ENCODE peak calls at places on chromosomes 12 and 14, in seven cellular contexts. One of them, this sample, is unnamed.

GRCh38 chr14:53890611-53891091 is 66.0 kb downstream of the BMP4 start:
- DNase-seq in T-helper 17 cell: no peak
- DNase-seq in psoas muscle: no peak
- DNase-seq in astrocyte: peak
- DNase-seq in stimulated activated CD8-positive, alpha-beta memory T cell treated with anti-CD3 and anti-CD28 coated beads, Interleukin-7, amount 100 ng/mL, for 1 hour: no peak
- DNase-seq in EH: peak
- DNase-seq in GM03348: no peak
- DNase-seq in this sample: no peak

GRCh38 chr12:45728625-45729232 is 777 bp upstream of the ARID2 start:
- DNase-seq in GM03348: peak
- DNase-seq in T-helper 17 cell: peak
- DNase-seq in stimulated activated CD8-positive, alpha-beta memory T cell treated with anti-CD3 and anti-CD28 coated beads, Interleukin-7, amount 100 ng/mL, for 1 hour: peak
- DNase-seq in EH: peak
- DNase-seq in astrocyte: peak
- DNase-seq in psoas muscle: peak
- DNase-seq in this sample: peak

GRCh38 chr12:123916729-123917128 is 55.9 kb downstream of the CCDC92 start:
- DNase-seq in astrocyte: peak
- DNase-seq in GM03348: no peak
- DNase-seq in stimulated activated CD8-positive, alpha-beta memory T cell treated with anti-CD3 and anti-CD28 coated beads, Interleukin-7, amount 100 ng/mL, for 1 hour: peak
- DNase-seq in EH: peak
- DNase-seq in T-helper 17 cell: no peak
- DNase-seq in psoas muscle: peak
- DNase-seq in this sample: no peak

GRCh38 chr12:48105321-48105866 is 485 bp downstream of the SENP1 start:
- DNase-seq in GM03348: peak
- DNase-seq in astrocyte: peak
- DNase-seq in psoas muscle: no peak
- DNase-seq in T-helper 17 cell: peak
- DNase-seq in EH: no peak
- DNase-seq in stimulated activated CD8-positive, alpha-beta memory T cell treated with anti-CD3 and anti-CD28 coated beads, Interleukin-7, amount 100 ng/mL, for 1 hour: no peak
- DNase-seq in this sample: no peak

GRCh38 chr14:77372304-77372841 is 4.5 kb downstream of the TMED8 start:
- DNase-seq in stimulated activated CD8-positive, alpha-beta memory T cell treated with anti-CD3 and anti-CD28 coated beads, Interleukin-7, amount 100 ng/mL, for 1 hour: no peak
- DNase-seq in EH: peak
- DNase-seq in psoas muscle: no peak
- DNase-seq in GM03348: no peak
- DNase-seq in astrocyte: peak
- DNase-seq in T-helper 17 cell: no peak
- DNase-seq in this sample: no peak

GRCh38 chr14:54310151-54310851 is 86.5 kb upstream of the CDKN3 start:
- DNase-seq in T-helper 17 cell: no peak
- DNase-seq in EH: peak
- DNase-seq in stimulated activated CD8-positive, alpha-beta memory T cell treated with anti-CD3 and anti-CD28 coated beads, Interleukin-7, amount 100 ng/mL, for 1 hour: no peak
- DNase-seq in astrocyte: no peak
- DNase-seq in psoas muscle: no peak
- DNase-seq in GM03348: no peak
- DNase-seq in this sample: no peak

GRCh38 chr12:132904718-132905328 is 17.4 kb upstream of the CHFR start:
- DNase-seq in astrocyte: no peak
- DNase-seq in T-helper 17 cell: peak
- DNase-seq in EH: peak
- DNase-seq in psoas muscle: peak
- DNase-seq in GM03348: peak
- DNase-seq in stimulated activated CD8-positive, alpha-beta memory T cell treated with anti-CD3 and anti-CD28 coated beads, Interleukin-7, amount 100 ng/mL, for 1 hour: peak
- DNase-seq in this sample: peak

GRCh38 chr14:71193663-71194062 is 286.4 kb downstream of the PCNX1 start:
- DNase-seq in astrocyte: no peak
- DNase-seq in stimulated activated CD8-positive, alpha-beta memory T cell treated with anti-CD3 and anti-CD28 coated beads, Interleukin-7, amount 100 ng/mL, for 1 hour: no peak
- DNase-seq in psoas muscle: no peak
- DNase-seq in GM03348: no peak
- DNase-seq in T-helper 17 cell: no peak
- DNase-seq in EH: peak
- DNase-seq in this sample: no peak

GRCh38 chr12:114982760-114983159 is 298.8 kb upstream of the TBX3 start:
- DNase-seq in EH: peak
- DNase-seq in psoas muscle: no peak
- DNase-seq in stimulated activated CD8-positive, alpha-beta memory T cell treated with anti-CD3 and anti-CD28 coated beads, Interleukin-7, amount 100 ng/mL, for 1 hour: no peak
- DNase-seq in T-helper 17 cell: no peak
- DNase-seq in astrocyte: no peak
- DNase-seq in GM03348: no peak
- DNase-seq in this sample: no peak

GRCh38 chr12:41485203-41485602 is 297.1 kb downstream of the PDZRN4 start:
- DNase-seq in psoas muscle: no peak
- DNase-seq in astrocyte: no peak
- DNase-seq in EH: peak
- DNase-seq in stimulated activated CD8-positive, alpha-beta memory T cell treated with anti-CD3 and anti-CD28 coated beads, Interleukin-7, amount 100 ng/mL, for 1 hour: no peak
- DNase-seq in GM03348: no peak
- DNase-seq in T-helper 17 cell: no peak
- DNase-seq in this sample: no peak

GRCh38 chr12:42588981-42589464 is 523 bp downstream of the PRICKLE1 start:
- DNase-seq in stimulated activated CD8-positive, alpha-beta memory T cell treated with anti-CD3 and anti-CD28 coated beads, Interleukin-7, amount 100 ng/mL, for 1 hour: no peak
- DNase-seq in T-helper 17 cell: no peak
- DNase-seq in EH: peak
- DNase-seq in psoas muscle: peak
- DNase-seq in GM03348: peak
- DNase-seq in astrocyte: no peak
- DNase-seq in this sample: peak

GRCh38 chr14:35875296-35875695 is 49.2 kb downstream of the BRMS1L start:
- DNase-seq in psoas muscle: no peak
- DNase-seq in T-helper 17 cell: no peak
- DNase-seq in GM03348: no peak
- DNase-seq in EH: peak
- DNase-seq in astrocyte: no peak
- DNase-seq in stimulated activated CD8-positive, alpha-beta memory T cell treated with anti-CD3 and anti-CD28 coated beads, Interleukin-7, amount 100 ng/mL, for 1 hour: no peak
- DNase-seq in this sample: no peak

GRCh38 chr12:50221228-50222008 is 54.2 kb upstream of the CERS5 start:
- DNase-seq in astrocyte: peak
- DNase-seq in GM03348: peak
- DNase-seq in stimulated activated CD8-positive, alpha-beta memory T cell treated with anti-CD3 and anti-CD28 coated beads, Interleukin-7, amount 100 ng/mL, for 1 hour: no peak
- DNase-seq in EH: peak
- DNase-seq in psoas muscle: no peak
- DNase-seq in T-helper 17 cell: no peak
- DNase-seq in this sample: no peak

GRCh38 chr12:131826064-131826928 is 1.9 kb upstream of the MMP17 start:
- DNase-seq in EH: no peak
- DNase-seq in astrocyte: no peak
- DNase-seq in GM03348: no peak
- DNase-seq in psoas muscle: no peak
- DNase-seq in stimulated activated CD8-positive, alpha-beta memory T cell treated with anti-CD3 and anti-CD28 coated beads, Interleukin-7, amount 100 ng/mL, for 1 hour: no peak
- DNase-seq in T-helper 17 cell: no peak
- DNase-seq in this sample: no peak

GRCh38 chr12:117450186-117450585 is 88.8 kb upstream of the NOS1 start:
- DNase-seq in psoas muscle: no peak
- DNase-seq in GM03348: no peak
- DNase-seq in EH: no peak
- DNase-seq in T-helper 17 cell: no peak
- DNase-seq in stimulated activated CD8-positive, alpha-beta memory T cell treated with anti-CD3 and anti-CD28 coated beads, Interleukin-7, amount 100 ng/mL, for 1 hour: no peak
- DNase-seq in astrocyte: no peak
- DNase-seq in this sample: no peak

GRCh38 chr12:6328945-6329692 is 12.8 kb downstream of the TNFRSF1A start:
- DNase-seq in GM03348: no peak
- DNase-seq in EH: no peak
- DNase-seq in T-helper 17 cell: no peak
- DNase-seq in stimulated activated CD8-positive, alpha-beta memory T cell treated with anti-CD3 and anti-CD28 coated beads, Interleukin-7, amount 100 ng/mL, for 1 hour: no peak
- DNase-seq in astrocyte: no peak
- DNase-seq in psoas muscle: no peak
- DNase-seq in this sample: peak

GRCh38 chr14:37443461-37443860 is 151.6 kb downstream of the FOXA1 start:
- DNase-seq in psoas muscle: no peak
- DNase-seq in GM03348: no peak
- DNase-seq in EH: peak
- DNase-seq in astrocyte: peak
- DNase-seq in T-helper 17 cell: no peak
- DNase-seq in stimulated activated CD8-positive, alpha-beta memory T cell treated with anti-CD3 and anti-CD28 coated beads, Interleukin-7, amount 100 ng/mL, for 1 hour: no peak
- DNase-seq in this sample: no peak

GRCh38 chr14:30484976-30485375 is 74.0 kb upstream of the G2E3 start:
- DNase-seq in psoas muscle: no peak
- DNase-seq in GM03348: no peak
- DNase-seq in T-helper 17 cell: no peak
- DNase-seq in astrocyte: no peak
- DNase-seq in EH: no peak
- DNase-seq in stimulated activated CD8-positive, alpha-beta memory T cell treated with anti-CD3 and anti-CD28 coated beads, Interleukin-7, amount 100 ng/mL, for 1 hour: no peak
- DNase-seq in this sample: no peak

GRCh38 chr14:94971750-94972149 is 185.6 kb downstream of the DICER1 start:
- DNase-seq in EH: no peak
- DNase-seq in GM03348: no peak
- DNase-seq in psoas muscle: peak
- DNase-seq in T-helper 17 cell: no peak
- DNase-seq in astrocyte: peak
- DNase-seq in stimulated activated CD8-positive, alpha-beta memory T cell treated with anti-CD3 and anti-CD28 coated beads, Interleukin-7, amount 100 ng/mL, for 1 hour: no peak
- DNase-seq in this sample: no peak

GRCh38 chr14:22520235-22520634 is 68.8 kb downstream of the DAD1 start:
- DNase-seq in stimulated activated CD8-positive, alpha-beta memory T cell treated with anti-CD3 and anti-CD28 coated beads, Interleukin-7, amount 100 ng/mL, for 1 hour: no peak
- DNase-seq in astrocyte: peak
- DNase-seq in T-helper 17 cell: no peak
- DNase-seq in psoas muscle: no peak
- DNase-seq in GM03348: peak
- DNase-seq in EH: peak
- DNase-seq in this sample: no peak

GRCh38 chr12:26113194-26113654 is 11.6 kb downstream of the BHLHE41 start:
- DNase-seq in astrocyte: no peak
- DNase-seq in EH: no peak
- DNase-seq in GM03348: no peak
- DNase-seq in stimulated activated CD8-positive, alpha-beta memory T cell treated with anti-CD3 and anti-CD28 coated beads, Interleukin-7, amount 100 ng/mL, for 1 hour: no peak
- DNase-seq in psoas muscle: no peak
- DNase-seq in T-helper 17 cell: no peak
- DNase-seq in this sample: no peak

GRCh38 chr12:107684990-107685359 is 624 bp upstream of the PWP1 start:
- DNase-seq in T-helper 17 cell: no peak
- DNase-seq in psoas muscle: no peak
- DNase-seq in astrocyte: no peak
- DNase-seq in GM03348: no peak
- DNase-seq in EH: peak
- DNase-seq in stimulated activated CD8-positive, alpha-beta memory T cell treated with anti-CD3 and anti-CD28 coated beads, Interleukin-7, amount 100 ng/mL, for 1 hour: no peak
- DNase-seq in this sample: no peak

GRCh38 chr14:30283822-30284446 is 275.0 kb upstream of the G2E3 start:
- DNase-seq in stimulated activated CD8-positive, alpha-beta memory T cell treated with anti-CD3 and anti-CD28 coated beads, Interleukin-7, amount 100 ng/mL, for 1 hour: no peak
- DNase-seq in astrocyte: peak
- DNase-seq in GM03348: peak
- DNase-seq in T-helper 17 cell: no peak
- DNase-seq in EH: peak
- DNase-seq in psoas muscle: no peak
- DNase-seq in this sample: no peak

GRCh38 chr12:108672054-108672453 is 38.4 kb upstream of the SELPLG start:
- DNase-seq in GM03348: no peak
- DNase-seq in psoas muscle: no peak
- DNase-seq in astrocyte: no peak
- DNase-seq in EH: no peak
- DNase-seq in T-helper 17 cell: no peak
- DNase-seq in stimulated activated CD8-positive, alpha-beta memory T cell treated with anti-CD3 and anti-CD28 coated beads, Interleukin-7, amount 100 ng/mL, for 1 hour: no peak
- DNase-seq in this sample: no peak